ENCODE peak calls at places on chromosomes 1 and 21, in ten cellular contexts. R is BE2C, J is cardiac muscle cell, T is astrocyte, D is NT2/D1, Q is right lobe of liver, B is thyroid gland, N is body of pancreas, Z is HepG2, W is prostate gland. H is an unnamed sample.

GRCh38 chr1:79355073-79355472 is 348.5 kb upstream of the ADGRL4 start:
- DNase-seq in Q (no peak), Z (no peak), J (no peak), T (peak; percentile 55), D (no peak), B (no peak), N (no peak), R (no peak), W (no peak), H (no peak)

GRCh38 chr1:244210884-244211558 is 159.9 kb downstream of the ZBTB18 start:
- DNase-seq in Z (no peak), T (no peak), Q (no peak), R (peak; percentile 49), W (no peak), N (peak; percentile 38), J (peak; percentile 35), D (peak; percentile 62), B (no peak), H (no peak)

GRCh38 chr1:234726359-234726836 is 116.4 kb upstream of the IRF2BP2 start:
- DNase-seq in B (peak; percentile 39), Z (no peak), J (peak; percentile 50), R (no peak), D (no peak), Q (no peak), T (no peak), W (peak; percentile 68), N (no peak), H (no peak)

GRCh38 chr1:160131803-160132565 is 16.4 kb downstream of the ATP1A2 start:
- DNase-seq in T (no peak), N (peak; percentile 24), D (no peak), J (no peak), B (peak; percentile 53), R (no peak), Q (no peak), Z (peak; percentile 32), W (no peak), H (peak; percentile 84)

GRCh38 chr1:12144236-12144635 is 22.6 kb upstream of the TNFRSF1B start:
- DNase-seq in B (no peak), N (no peak), T (no peak), Z (no peak), D (no peak), R (no peak), J (no peak), W (no peak), Q (no peak), H (no peak)

GRCh38 chr21:45558044-45558721 is 15.9 kb upstream of the SLC19A1 start:
- DNase-seq in Z (no peak), Q (no peak), D (no peak), W (no peak), N (no peak), B (no peak), T (no peak), R (no peak), J (no peak), H (peak; percentile 71)

GRCh38 chr21:32328595-32328994 is 29.9 kb downstream of the MRAP start:
- DNase-seq in W (no peak), R (no peak), T (peak; percentile 76), B (no peak), D (no peak), J (no peak), Z (no peak), Q (no peak), N (no peak), H (no peak)

GRCh38 chr1:212218911-212219310 is 66.3 kb upstream of the PPP2R5A start:
- DNase-seq in J (no peak), R (no peak), D (no peak), W (no peak), N (no peak), Z (no peak), Q (no peak), T (peak; percentile 89), B (no peak), H (no peak)

GRCh38 chr1:44808063-44808937 is at the start of gene BTBD19:
- DNase-seq in W (no peak), R (peak; percentile 73), T (peak; percentile 84), D (peak; percentile 80), Q (peak; percentile 83), Z (peak; percentile 84), J (peak; percentile 63), N (peak; percentile 67), B (peak; percentile 88), H (peak; percentile 93)

GRCh38 chr1:162905759-162906158 is 44.8 kb upstream of the CCDC190 start:
- DNase-seq in J (no peak), R (no peak), W (no peak), D (no peak), Z (peak; percentile 7), Q (no peak), T (peak; percentile 82), B (no peak), N (no peak), H (no peak)

GRCh38 chr1:47225430-47226100 is 6.5 kb downstream of the TAL1 start:
- DNase-seq in T (no peak), Z (no peak), B (no peak), Q (peak; percentile 52), N (no peak), D (no peak), R (no peak), W (no peak), J (peak; percentile 49), H (no peak)

GRCh38 chr21:15441999-15442398 is 287.8 kb upstream of the USP25 start:
- DNase-seq in B (no peak), Z (no peak), N (no peak), T (no peak), Q (no peak), W (no peak), R (no peak), D (no peak), J (no peak), H (no peak)
- H3K4me1 ChIP-seq in B (peaks cover 2% of the 10 kb centered on the region), Z (peaks cover 90% of the 10 kb centered on the region), N (no peaks in the 10 kb centered on the region), T (no peaks in the 10 kb centered on the region), Q (peaks cover 43% of the 10 kb centered on the region), W (no peaks in the 10 kb centered on the region), R (peaks cover 2% of the 10 kb centered on the region), D (no peaks in the 10 kb centered on the region), J (no peaks in the 10 kb centered on the region), H (no peaks in the 10 kb centered on the region)

DNA sequence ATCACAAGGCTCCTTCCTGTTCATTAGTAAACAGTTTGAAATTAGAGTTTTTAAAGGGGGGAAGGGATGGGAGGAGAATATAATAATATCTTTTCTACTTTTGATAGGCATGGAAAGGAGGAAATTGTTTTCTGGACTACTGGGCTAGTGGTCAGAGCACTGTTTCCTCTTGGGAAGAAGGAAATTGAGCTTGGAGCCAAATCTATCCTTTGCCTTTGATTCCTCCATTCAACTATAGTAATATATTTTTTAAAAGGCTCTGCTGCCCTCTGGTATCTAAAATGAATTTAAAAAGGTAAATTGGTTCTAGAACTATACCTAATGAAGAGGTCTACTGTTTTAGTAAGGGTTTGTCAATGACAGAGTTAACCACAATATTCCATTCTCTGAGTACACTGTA is 5.9 kb downstream of the IARS2 start:
- DNase-seq in Q (no peak), Z (no peak), D (no peak), J (no peak), R (no peak), N (no peak), B (no peak), W (no peak), T (no peak), H (no peak)
- H3K36me3 ChIP-seq in Q (peaks cover 72% of the 10 kb centered on the region), Z (peaks cover 38% of the 10 kb centered on the region), D (peaks cover 85% of the 10 kb centered on the region), J (peaks cover 63% of the 10 kb centered on the region), R (peaks cover 44% of the 10 kb centered on the region), N (peaks cover 27% of the 10 kb centered on the region), B (peaks cover 26% of the 10 kb centered on the region), W (no peaks in the 10 kb centered on the region), T (peaks cover 19% of the 10 kb centered on the region), H (peaks cover 2% of the 10 kb centered on the region)

DNA sequence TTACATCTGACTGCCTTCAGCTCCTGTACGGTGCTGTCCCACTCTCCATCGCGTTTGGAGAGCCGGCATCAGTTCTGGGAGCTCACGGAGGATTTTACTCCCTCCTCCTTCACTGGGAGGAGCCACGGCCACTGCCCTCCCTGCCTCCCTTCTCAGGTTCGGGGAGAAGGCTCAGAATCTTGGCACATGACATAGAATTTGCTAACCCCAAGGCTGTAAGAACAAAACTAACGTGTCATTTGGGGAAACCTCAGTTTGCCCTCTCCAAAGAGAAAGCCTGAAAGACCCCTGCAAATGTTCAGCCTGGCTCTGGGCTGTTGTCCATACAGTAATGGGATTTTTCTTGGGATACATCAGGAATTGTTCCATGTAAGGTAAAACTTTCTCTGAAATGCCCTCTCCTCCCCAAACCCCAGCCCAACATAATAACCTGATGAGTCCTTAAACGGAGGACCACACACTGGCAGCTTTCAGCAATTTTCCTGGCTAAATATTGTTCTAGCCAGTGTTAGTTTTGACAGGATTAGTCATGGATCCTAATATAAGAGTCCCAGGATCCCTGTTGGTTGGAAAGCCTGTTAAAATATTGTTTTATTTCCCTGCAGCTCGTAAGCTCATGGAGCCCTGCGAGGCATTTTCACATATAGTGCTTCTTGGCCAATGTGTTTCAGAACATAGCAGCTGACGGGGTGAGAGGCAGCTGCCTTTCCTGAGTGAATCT is 98.8 kb downstream of the RHOU start:
- DNase-seq in R (no peak), T (no peak), J (no peak), Z (no peak), Q (no peak), N (no peak), B (peak; percentile 53), D (no peak), W (no peak), H (no peak)
- H3K4me3 ChIP-seq in R (no peak overlapping the region), T (no peak overlapping the region), J (no peak overlapping the region), Z (no peak overlapping the region), Q (no peak overlapping the region), N (no peak overlapping the region), B (no peak overlapping the region), D (no peak overlapping the region), W (no peak overlapping the region), H (peak overlapping the region; percentile 9)

GRCh38 chr1:27487927-27488522 is 1.9 kb downstream of the WASF2 start:
- DNase-seq in Z (no peak), Q (no peak), B (no peak), N (no peak), R (no peak), W (no peak), T (no peak), J (no peak), D (no peak), H (no peak)

GRCh38 chr1:27481994-27482620 is 7.9 kb downstream of the WASF2 start:
- DNase-seq in W (no peak), N (no peak), R (no peak), J (no peak), T (no peak), Z (no peak), B (no peak), Q (no peak), D (no peak), H (no peak)

GRCh38 chr1:27488523-27489138 is 1.3 kb downstream of the WASF2 start:
- DNase-seq in N (no peak), T (peak; percentile 39), W (no peak), Z (no peak), J (peak; percentile 53), B (no peak), D (no peak), Q (no peak), R (no peak), H (no peak)

GRCh38 chr1:27483659-27484058 is 6.3 kb downstream of the WASF2 start:
- DNase-seq in Q (no peak), W (no peak), Z (no peak), D (no peak), R (no peak), J (no peak), B (no peak), N (no peak), T (no peak), H (no peak)

DNA sequence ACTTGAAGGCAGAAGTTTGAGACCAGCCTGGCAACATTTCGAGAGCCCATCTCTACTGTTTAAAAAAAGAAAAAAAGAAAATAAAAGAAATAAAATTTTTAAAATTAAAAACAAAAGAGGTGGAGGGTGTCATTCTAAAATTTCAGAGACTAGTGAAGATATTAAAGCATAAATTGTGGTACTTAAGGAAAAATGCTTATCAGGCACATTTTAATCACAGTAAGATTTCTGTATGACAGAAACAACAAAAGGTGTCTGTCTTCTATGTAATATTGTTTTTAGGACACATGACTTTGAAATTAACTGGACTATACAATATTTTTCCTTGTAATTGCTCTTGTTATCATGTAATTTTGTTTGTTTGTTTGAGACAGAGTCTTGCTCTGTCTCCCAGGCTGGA is 4.6 kb downstream of the WASF2 start:
- DNase-seq in Z (no peak), N (no peak), J (no peak), R (no peak), W (no peak), B (no peak), Q (no peak), T (no peak), D (no peak), H (no peak)
- H3K4me1 ChIP-seq in Z (peaks cover 13% of the 10 kb centered on the region), N (peaks cover 31% of the 10 kb centered on the region), J (peaks cover 14% of the 10 kb centered on the region), R (no peaks in the 10 kb centered on the region), W (no peaks in the 10 kb centered on the region), B (peaks cover 34% of the 10 kb centered on the region), Q (peaks cover 12% of the 10 kb centered on the region), T (peaks cover 6% of the 10 kb centered on the region), D (no peaks in the 10 kb centered on the region), H (peaks cover 3% of the 10 kb centered on the region)

H was measured in aorta.